ENCODE peak calls at places on chromosome 1, in ten cellular contexts. C is sigmoid colon, T is stomach, L is HepG2, K is ovary, W is A549, D is H1, I is tibial nerve, H is K562, O is SK-N-SH. E is an unnamed sample.

GRCh38 chr1:201418461-201418860 is 3.1 kb downstream of the TNNI1 start:
- DNase-seq in C (no peak), T (no peak), L (no peak), K (no peak), W (no peak), D (no peak), I (no peak), H (no peak), O (no peak), E (no peak)

GRCh38 chr1:116097600-116097999 is 13.6 kb upstream of the MAB21L3 start:
- DNase-seq in C (no peak), T (no peak), L (no peak), K (no peak), W (no peak), D (no peak), I (no peak), H (no peak), O (no peak), E (no peak)

GRCh38 chr1:79042117-79042516 is 35.6 kb upstream of the ADGRL4 start:
- DNase-seq in C (no peak), T (no peak), L (no peak), K (no peak), W (peak), D (no peak), I (no peak), H (no peak), O (no peak), E (no peak)

GRCh38 chr1:214831956-214832355 is 229.0 kb downstream of the CENPF start:
- DNase-seq in C (no peak), T (no peak), L (no peak), K (no peak), W (no peak), D (no peak), I (no peak), H (no peak), O (no peak), E (no peak)

GRCh38 chr1:45802343-45803298 is 791 bp upstream of the MAST2 start:
- DNase-seq in C (peak), T (peak), L (peak), K (peak), W (peak), D (peak), I (peak), H (peak), O (peak), E (peak)

GRCh38 chr1:36207339-36207738 is 16.9 kb upstream of the THRAP3 start:
- DNase-seq in C (peak), T (peak), L (no peak), K (no peak), W (peak), D (no peak), I (peak), H (no peak), O (no peak), E (peak)

GRCh38 chr1:118304722-118305344 is 119.8 kb upstream of the SPAG17 start:
- DNase-seq in C (no peak), T (no peak), L (no peak), K (no peak), W (no peak), D (no peak), I (no peak), H (no peak), O (peak), E (no peak)

GRCh38 chr1:103489881-103490280 is 35.6 kb upstream of the RNPC3 start:
- DNase-seq in C (no peak), T (no peak), L (no peak), K (no peak), W (peak), D (no peak), I (no peak), H (no peak), O (no peak), E (no peak)

GRCh38 chr1:93434088-93434487 is 13.8 kb upstream of the FNBP1L start:
- DNase-seq in C (no peak), T (no peak), L (no peak), K (no peak), W (no peak), D (no peak), I (no peak), H (no peak), O (no peak), E (no peak)

GRCh38 chr1:2115008-2115921 is 65.1 kb downstream of the PRKCZ start:
- DNase-seq in C (no peak), T (no peak), L (no peak), K (no peak), W (no peak), D (no peak), I (no peak), H (no peak), O (no peak), E (no peak)

GRCh38 chr1:2113620-2114135 is 63.5 kb downstream of the PRKCZ start:
- DNase-seq in C (no peak), T (no peak), L (no peak), K (no peak), W (no peak), D (no peak), I (no peak), H (no peak), O (no peak), E (no peak)

GRCh38 chr1:2119886-2120285 is 69.7 kb downstream of the PRKCZ start:
- DNase-seq in C (no peak), T (no peak), L (no peak), K (no peak), W (no peak), D (no peak), I (no peak), H (no peak), O (no peak), E (no peak)

GRCh38 chr1:2112280-2112701 is 62.1 kb downstream of the PRKCZ start:
- DNase-seq in C (no peak), T (no peak), L (no peak), K (no peak), W (no peak), D (no peak), I (no peak), H (no peak), O (no peak), E (no peak)

DNA sequence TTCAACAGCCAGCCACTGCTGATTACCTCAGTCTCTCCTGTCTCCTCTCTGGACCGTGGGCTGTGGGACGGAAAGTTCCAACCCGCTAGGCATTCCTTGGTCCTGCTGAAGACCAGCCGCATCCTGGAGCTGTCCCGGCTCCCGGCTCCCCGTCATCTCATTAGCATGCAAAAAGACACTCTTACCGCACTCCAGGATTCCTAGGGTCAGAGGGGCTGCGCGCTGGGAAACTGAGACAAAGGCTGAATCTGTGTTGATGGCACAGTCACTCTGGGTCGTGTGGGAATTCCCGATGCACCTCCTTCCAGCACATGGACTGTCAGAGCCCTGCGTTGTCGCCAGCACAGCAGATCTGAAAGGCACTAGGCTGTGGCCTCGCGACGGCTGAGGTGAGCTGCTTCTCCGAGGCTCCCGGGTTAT is 65.7 kb downstream of the PRKCZ start:
- DNase-seq in C (no peak), T (no peak), L (no peak), K (no peak), W (no peak), D (peak), I (no peak), H (no peak), O (no peak), E (no peak)
- TF ChIP-seq EP300 in C (no peak), T (no peak), L (no peak), K (no peak), W (no peak), D (no peak), I (no peak), H (no peak), O (no peak), E (no peak)

DNA sequence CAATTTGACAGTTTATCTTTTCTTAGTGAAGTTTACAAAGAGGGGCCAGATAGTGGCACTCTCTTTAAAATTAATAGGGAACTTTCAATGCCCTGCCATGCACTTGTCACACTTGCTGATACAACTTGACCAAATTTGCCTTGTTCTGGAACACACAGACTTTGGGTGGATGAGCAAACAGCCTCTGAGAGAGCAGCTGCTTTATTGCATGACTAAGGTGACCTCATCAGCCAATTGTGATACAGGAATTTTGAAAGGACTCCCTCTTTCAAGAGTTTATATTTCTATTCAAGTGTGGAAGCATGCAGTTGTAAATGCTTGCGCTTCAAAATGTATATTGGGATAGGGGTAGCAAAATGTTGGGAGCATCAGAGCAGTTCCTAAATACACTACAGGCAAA is 2.1 kb upstream of the RGS1 start:
- DNase-seq in C (no peak), T (no peak), L (no peak), K (no peak), W (no peak), D (no peak), I (no peak), H (no peak), O (no peak), E (no peak)
- H3K4me3 ChIP-seq in C (no peak), T (no peak), L (no peak), K (no peak), W (no peak), D (no peak), I (no peak), H (no peak), O (no peak), E (no peak)

DNA sequence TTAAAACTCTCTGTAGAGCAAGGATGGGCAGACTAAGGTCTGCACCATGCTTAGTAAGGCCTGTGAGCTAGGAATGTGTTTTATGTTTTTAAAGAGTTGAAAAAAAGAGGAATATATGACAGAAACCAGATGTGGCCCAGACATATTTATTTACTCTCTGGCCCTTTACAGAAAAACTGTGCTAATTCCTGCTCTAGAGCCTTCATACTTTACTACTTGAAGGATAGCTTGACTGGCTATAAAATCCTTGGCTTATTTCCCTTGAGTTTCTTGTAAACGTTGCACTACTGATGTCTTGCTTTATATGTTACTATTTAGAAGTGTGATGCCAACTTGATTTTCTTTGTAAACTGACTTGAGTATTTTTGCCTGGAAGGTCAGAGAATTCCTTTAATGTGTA is 33.5 kb downstream of the CTBS start:
- DNase-seq in C (no peak), T (no peak), L (no peak), K (no peak), W (no peak), D (no peak), I (no peak), H (no peak), O (no peak), E (no peak)
- TF ChIP-seq EP300 in C (peak), T (no peak), L (no peak), K (no peak), W (no peak), D (no peak), I (no peak), H (no peak), O (no peak), E (no peak)

GRCh38 chr1:159014851-159015250 is 5.1 kb downstream of the IFI16 start:
- DNase-seq in C (no peak), T (no peak), L (no peak), K (no peak), W (no peak), D (no peak), I (no peak), H (no peak), O (no peak), E (no peak)

GRCh38 chr1:159015440-159015909 is 5.8 kb downstream of the IFI16 start:
- DNase-seq in C (peak), T (peak), L (no peak), K (no peak), W (peak), D (no peak), I (no peak), H (peak), O (no peak), E (peak)

GRCh38 chr1:159011701-159012100 is 2.0 kb downstream of the IFI16 start:
- DNase-seq in C (no peak), T (no peak), L (no peak), K (no peak), W (no peak), D (no peak), I (no peak), H (no peak), O (no peak), E (no peak)

GRCh38 chr1:159012495-159012894 is 2.8 kb downstream of the IFI16 start:
- DNase-seq in C (no peak), T (no peak), L (no peak), K (no peak), W (no peak), D (no peak), I (no peak), H (no peak), O (no peak), E (peak)

GRCh38 chr1:159014003-159014571 is 4.4 kb downstream of the IFI16 start:
- DNase-seq in C (no peak), T (no peak), L (no peak), K (no peak), W (no peak), D (no peak), I (no peak), H (no peak), O (no peak), E (no peak)
- H3K4me3 ChIP-seq in C (no peak), T (no peak), L (no peak), K (no peak), W (no peak), D (no peak), I (peak), H (no peak), O (no peak), E (peak)

E was measured in transverse colon.